ENCODE peak calls at places on chromosomes 2 and 18, in ten cellular contexts. F is PC-9, J is NAMALWA, Q is AG04450, E is nephron progenitor cell, T is T-helper 1 cell, K is hippocampal formation, Z is pulmonary artery endothelial cell, O is NCI-H1694 treated with DMSO at 0.1 percent for 48 hours, C is Ammon's horn. Y is an unnamed sample.

GRCh38 chr2:3617198-3617890 is 22.4 kb downstream of the COLEC11 start:
- DNase-seq in F (no peak), K (no peak), O (no peak), C (no peak), Z (no peak), E (no peak), Q (no peak), J (no peak), T (no peak), Y (no peak)

GRCh38 chr18:37691162-37691561 is 125.6 kb upstream of the CELF4 start:
- DNase-seq in J (no peak), Q (no peak), T (no peak), F (no peak), O (no peak), K (no peak), E (no peak), Z (no peak), C (no peak), Y (no peak)

GRCh38 chr2:241356871-241357260 is 781 bp downstream of the FARP2 start:
- DNase-seq in J (peak; percentile 41), O (no peak), T (no peak), F (no peak), Q (no peak), E (no peak), K (no peak), Z (no peak), C (no peak), Y (no peak)

GRCh38 chr18:42426496-42427015 is 471.5 kb downstream of the PIK3C3 start:
- DNase-seq in E (no peak), K (no peak), J (no peak), Q (no peak), C (peak; percentile 23), T (no peak), F (no peak), O (no peak), Z (no peak), Y (no peak)

GRCh38 chr2:212488611-212489010 is 50.0 kb downstream of the ERBB4 start:
- DNase-seq in T (no peak), J (no peak), C (no peak), K (no peak), F (no peak), O (no peak), Q (no peak), Z (no peak), E (no peak), Y (no peak)

GRCh38 chr2:216539791-216540241 is 41.2 kb downstream of the RPL37A start:
- DNase-seq in Q (no peak), O (peak; percentile 40), F (peak; percentile 88), K (no peak), C (no peak), E (no peak), J (no peak), T (no peak), Z (peak; percentile 46), Y (no peak)

GRCh38 chr2:128261245-128262128 is 57.2 kb downstream of the HS6ST1 start:
- DNase-seq in C (no peak), F (no peak), T (no peak), K (no peak), Q (no peak), E (no peak), J (no peak), O (no peak), Z (no peak), Y (no peak)

GRCh38 chr18:48994044-48994651 is 43.4 kb upstream of the SMAD7 start:
- DNase-seq in F (peak; percentile 76), J (no peak), O (no peak), K (no peak), C (no peak), T (no peak), Q (no peak), Z (no peak), E (no peak), Y (no peak)

GRCh38 chr2:6791682-6792081 is 74.0 kb downstream of the CMPK2 start:
- DNase-seq in E (no peak), K (no peak), Z (no peak), O (no peak), C (no peak), J (no peak), Q (no peak), F (no peak), T (no peak), Y (no peak)

GRCh38 chr2:14633031-14633430 is 514 bp downstream of the LRATD1 start:
- DNase-seq in J (no peak), C (peak; percentile 24), Z (no peak), Q (no peak), K (no peak), T (no peak), E (peak; percentile 11), O (no peak), F (no peak), Y (no peak)

GRCh38 chr2:120348134-120349103 is 2.5 kb downstream of the INHBB start:
- DNase-seq in Z (no peak), J (no peak), F (peak; percentile 91), O (no peak), C (no peak), E (no peak), T (no peak), Q (no peak), K (no peak), Y (no peak)

GRCh38 chr18:6744816-6745455 is 15.4 kb downstream of the ARHGAP28 start:
- DNase-seq in Z (no peak), O (no peak), T (no peak), C (no peak), J (no peak), K (no peak), Q (no peak), E (no peak), F (no peak), Y (no peak)

GRCh38 chr2:129870646-129871335 is 108.7 kb upstream of the RAB6C start:
- DNase-seq in T (no peak), F (no peak), Z (no peak), E (no peak), K (no peak), C (no peak), J (peak; percentile 24), Q (no peak), O (no peak), Y (no peak)

GRCh38 chr2:149076863-149077412 is 38.4 kb downstream of the LYPD6B start:
- DNase-seq in T (no peak), K (no peak), Z (no peak), E (peak; percentile 23), Q (no peak), O (no peak), J (no peak), F (peak; percentile 90), C (no peak), Y (no peak)

GRCh38 chr2:25955036-25955435 is 27.3 kb downstream of the KIF3C start:
- DNase-seq in Q (no peak), O (no peak), J (no peak), T (no peak), C (no peak), K (no peak), E (no peak), Z (no peak), F (no peak), Y (no peak)

GRCh38 chr18:45910405-45911023 is 56.6 kb downstream of the EPG5 start:
- DNase-seq in O (peak; percentile 4), C (peak; percentile 27), E (peak; percentile 63), K (no peak), T (peak; percentile 46), J (peak; percentile 66), Z (no peak), Q (peak; percentile 13), F (peak; percentile 62), Y (peak; percentile 53)

GRCh38 chr18:55627007-55627406 is 39.0 kb upstream of the TCF4 start:
- DNase-seq in E (no peak), O (no peak), F (no peak), Q (no peak), K (no peak), T (no peak), J (no peak), Z (no peak), C (no peak), Y (no peak)

GRCh38 chr2:71605173-71605641 is 151.8 kb downstream of the DYSF start:
- DNase-seq in E (peak; percentile 1), Q (no peak), Z (peak; percentile 55), K (no peak), T (no peak), J (no peak), C (no peak), F (no peak), O (no peak), Y (no peak)

Y was measured in activated CD4-positive, alpha-beta T cell treated with anti-CD3 and anti-CD28 coated beads, Interleukin-2, amount 50 U/mL, for 24 hours.